ENCODE peak calls at places on chromosomes 11 and 22, in six cellular contexts. S, B, K, H, J and Y are unnamed samples.

GRCh38 chr11:8091671-8092070 is 10.7 kb downstream of the TUB start:
- DNase-seq in K (no peak), B (no peak), J (no peak), H (no peak), S (no peak), Y (peak; percentile 37)

GRCh38 chr11:35617687-35618496 is at the start of gene FJX1:
- DNase-seq in H (peak; percentile 95), S (peak; percentile 69), B (peak; percentile 55), K (peak; percentile 66), J (peak; percentile 32), Y (peak; percentile 57)

GRCh38 chr11:71454470-71455113 is 1.6 kb downstream of the NADSYN1 start:
- DNase-seq in H (no peak), K (no peak), J (no peak), S (no peak), B (no peak), Y (peak; percentile 34)

GRCh38 chr11:78022397-78023396 is at the start of gene KCTD14:
- DNase-seq in J (peak; percentile 11), S (peak; percentile 38), K (peak; percentile 19), H (no peak), B (peak; percentile 73), Y (peak; percentile 77)

GRCh38 chr11:117218133-117218915 is 13.5 kb downstream of the PCSK7 start:
- DNase-seq in H (peak; percentile 57), S (peak; percentile 76), J (no peak), K (peak; percentile 68), B (peak; percentile 24), Y (no peak)

GRCh38 chr11:86660011-86660595 is 12.3 kb downstream of the ME3 start:
- DNase-seq in S (no peak), H (peak; percentile 77), J (no peak), K (no peak), B (no peak), Y (no peak)

GRCh38 chr22:35275580-35275979 is 18.3 kb downstream of the HMGXB4 start:
- DNase-seq in K (no peak), H (peak; percentile 66), J (no peak), S (no peak), B (no peak), Y (no peak)

GRCh38 chr11:9838961-9839360 is 175.1 kb downstream of the SWAP70 start:
- DNase-seq in H (no peak), K (no peak), S (no peak), B (no peak), J (no peak), Y (no peak)

GRCh38 chr11:121449626-121450025 is 2.5 kb upstream of the SORL1 start:
- DNase-seq in S (no peak), J (no peak), K (no peak), H (no peak), B (no peak), Y (no peak)
- H3K4me1 ChIP-seq in S (no peaks in the 10 kb centered on the region), J (peaks cover 17% of the 10 kb centered on the region), K (peaks cover 3% of the 10 kb centered on the region), H (no peaks in the 10 kb centered on the region), B (peaks cover 6% of the 10 kb centered on the region), Y (peaks cover 50% of the 10 kb centered on the region)

DNA sequence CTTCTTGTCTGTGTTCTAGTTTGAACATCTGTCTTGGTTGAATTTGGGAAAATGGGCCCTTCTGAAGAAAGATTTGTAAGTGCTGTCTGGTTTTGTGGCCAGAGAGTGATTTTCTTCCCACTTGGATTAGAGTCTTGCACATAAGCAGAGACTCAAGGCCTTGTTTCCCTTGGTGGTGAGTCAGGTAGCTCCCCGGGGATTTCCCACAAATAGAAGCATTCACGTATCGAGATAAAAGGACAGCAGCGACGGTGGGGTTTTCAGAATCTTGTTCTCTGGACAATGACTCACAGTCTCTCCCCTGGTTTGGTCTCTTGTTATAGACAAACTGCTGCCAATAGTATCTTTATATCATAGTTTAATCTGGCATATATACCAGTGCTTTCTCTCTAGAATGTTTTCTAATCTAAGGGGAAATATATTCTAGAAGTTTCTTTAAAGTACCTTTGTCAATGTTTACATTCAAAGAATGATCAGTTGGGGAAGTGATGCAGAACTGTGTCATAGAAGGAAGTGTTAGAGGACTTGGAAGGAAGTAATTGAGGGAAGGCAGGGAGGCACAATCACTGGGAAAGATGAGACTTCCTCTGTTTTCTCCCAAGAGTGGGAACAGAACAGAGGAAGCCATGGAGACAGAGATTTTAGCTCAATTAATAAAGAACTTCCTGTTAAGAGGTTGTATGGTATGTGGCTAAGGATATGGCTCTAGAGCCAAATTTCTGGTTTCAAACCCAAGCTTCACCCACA is 18.1 kb downstream of the POLA2 start:
- DNase-seq in H (peak; percentile 99), K (no peak), J (no peak), S (peak; percentile 62), B (peak; percentile 84), Y (no peak)
- TF ChIP-seq POLR2A in H (peak; percentile 54), K (no peak), J (no peak), S (no peak), B (no peak), Y (no peak)

DNA sequence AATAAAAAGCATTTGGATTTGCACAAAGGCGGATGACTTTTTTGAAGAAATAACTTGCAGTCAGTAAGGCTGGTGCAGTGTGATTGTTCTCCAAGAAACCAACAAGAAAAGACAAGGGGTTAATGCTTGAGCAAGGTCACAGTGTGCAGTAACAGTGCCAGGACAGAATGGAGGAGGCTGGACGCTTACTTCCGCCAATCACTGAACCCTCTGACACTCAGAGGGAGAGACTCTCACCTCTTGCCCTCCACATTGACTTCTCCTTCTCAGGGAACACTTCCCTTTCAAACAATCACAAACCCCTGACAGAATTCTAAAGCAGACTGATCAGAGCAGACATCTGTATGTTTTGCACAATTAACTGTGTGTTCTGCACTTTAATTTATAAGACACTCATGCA is 228.5 kb downstream of the BLID start:
- DNase-seq in B (peak; percentile 51), K (no peak), S (no peak), H (no peak), J (no peak), Y (no peak)
- H3K4me1 ChIP-seq in B (peaks cover 18% of the 10 kb centered on the region), K (peaks cover 14% of the 10 kb centered on the region), S (no peaks in the 10 kb centered on the region), H (peaks cover 11% of the 10 kb centered on the region), J (peaks cover 55% of the 10 kb centered on the region), Y (no peaks in the 10 kb centered on the region)

DNA sequence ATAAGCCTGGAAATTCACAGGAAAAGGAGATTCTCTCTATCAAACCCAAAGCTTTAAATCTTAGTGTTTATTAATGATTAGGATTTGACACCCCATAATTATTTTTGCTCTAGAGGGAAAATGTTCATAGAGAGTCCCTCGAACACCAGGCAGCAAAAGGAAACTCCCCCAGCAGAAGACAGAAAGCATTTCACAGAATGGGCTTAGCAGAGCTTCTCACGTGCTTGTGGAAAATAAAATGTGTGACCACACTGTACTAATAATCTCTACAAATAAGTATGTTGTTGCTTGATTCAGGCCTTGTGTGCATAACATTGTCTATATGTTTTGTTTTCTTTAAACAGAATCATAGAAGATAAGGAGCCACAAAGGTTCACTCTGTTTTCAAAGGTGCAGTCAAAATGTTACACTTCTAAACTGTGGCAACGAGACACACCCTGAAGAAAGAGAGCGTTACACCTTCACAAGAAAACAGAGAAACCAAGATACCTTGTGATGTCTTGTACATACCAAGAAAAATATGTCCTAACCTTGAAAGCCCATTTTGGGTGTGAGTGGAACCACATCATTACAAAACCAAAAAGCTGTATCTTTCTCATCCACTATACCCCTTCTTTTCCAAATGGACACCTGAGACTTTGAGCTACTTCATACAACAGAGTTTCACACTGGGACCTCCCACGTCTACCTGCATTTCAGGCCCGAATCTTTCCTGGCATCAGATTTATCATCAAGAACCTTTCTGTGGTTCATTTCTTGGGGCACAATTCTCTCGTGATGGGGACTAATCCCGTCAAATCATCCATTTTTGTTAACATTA is 282.5 kb downstream of the ETS1 start:
- DNase-seq in B (no peak), H (no peak), J (no peak), S (no peak), K (no peak), Y (no peak)
- TF ChIP-seq POLR2A in B (no peak), H (no peak), J (no peak), S (no peak), K (no peak), Y (no peak)

GRCh38 chr11:124667601-124668000 is 5.9 kb downstream of the SIAE start:
- DNase-seq in J (no peak), H (no peak), B (no peak), S (no peak), K (no peak), Y (no peak)
- H3K4me1 ChIP-seq in J (peaks cover 3% of the 10 kb centered on the region), H (no peaks in the 10 kb centered on the region), B (peaks cover 3% of the 10 kb centered on the region), S (no peaks in the 10 kb centered on the region), K (no peaks in the 10 kb centered on the region), Y (no peaks in the 10 kb centered on the region)

DNA sequence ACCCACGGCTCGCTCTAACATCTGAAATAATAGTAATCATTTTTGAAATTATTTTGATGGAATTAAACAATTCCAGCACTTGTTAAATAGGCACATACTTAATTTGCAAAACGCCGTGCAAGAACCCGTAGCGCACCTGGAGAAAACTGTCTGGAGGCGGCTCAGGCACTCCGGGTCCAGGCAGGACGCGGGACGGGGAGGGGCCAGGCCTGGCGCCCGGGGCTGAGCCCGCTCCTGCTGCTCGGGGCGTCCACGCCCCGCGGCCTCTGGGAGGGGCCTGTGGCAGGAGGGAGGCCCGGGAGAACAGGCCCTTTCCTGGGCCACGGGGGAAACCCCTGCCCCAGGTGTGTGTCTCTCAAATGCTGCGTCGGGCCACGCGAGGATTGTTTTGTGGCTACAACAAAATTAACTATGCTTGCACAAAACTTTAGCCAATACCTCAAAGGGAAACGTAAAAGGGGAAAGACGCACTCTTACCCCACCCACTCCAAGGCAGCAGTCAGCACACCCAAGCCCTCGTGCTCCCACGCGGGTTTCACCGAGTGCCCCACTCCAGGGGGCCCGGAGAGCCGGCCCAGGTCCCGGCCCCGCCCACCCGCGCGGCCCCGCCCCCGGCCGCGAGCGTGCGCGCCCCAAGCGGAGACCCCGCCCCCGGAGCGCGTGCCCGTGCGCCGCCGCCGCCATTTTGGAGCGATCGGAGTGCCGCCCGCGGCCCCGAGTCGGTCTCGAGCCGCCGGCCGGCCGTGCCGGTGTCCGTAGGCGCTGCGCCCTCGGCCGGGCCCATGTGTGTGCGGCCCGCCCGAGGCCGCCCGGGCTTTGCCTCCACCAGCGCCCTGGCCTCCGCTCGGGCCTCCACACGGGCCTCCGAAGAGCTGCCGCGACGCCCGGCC is at the start of gene PPP6R2:
- DNase-seq in J (peak; percentile 76), B (peak; percentile 72), S (peak; percentile 88), K (peak; percentile 77), H (peak; percentile 35), Y (peak; percentile 86)
- TF ChIP-seq POLR2A in J (no peak), B (peak; percentile 31), S (no peak), K (peak; percentile 57), H (peak; percentile 61), Y (peak; percentile 37)

DNA sequence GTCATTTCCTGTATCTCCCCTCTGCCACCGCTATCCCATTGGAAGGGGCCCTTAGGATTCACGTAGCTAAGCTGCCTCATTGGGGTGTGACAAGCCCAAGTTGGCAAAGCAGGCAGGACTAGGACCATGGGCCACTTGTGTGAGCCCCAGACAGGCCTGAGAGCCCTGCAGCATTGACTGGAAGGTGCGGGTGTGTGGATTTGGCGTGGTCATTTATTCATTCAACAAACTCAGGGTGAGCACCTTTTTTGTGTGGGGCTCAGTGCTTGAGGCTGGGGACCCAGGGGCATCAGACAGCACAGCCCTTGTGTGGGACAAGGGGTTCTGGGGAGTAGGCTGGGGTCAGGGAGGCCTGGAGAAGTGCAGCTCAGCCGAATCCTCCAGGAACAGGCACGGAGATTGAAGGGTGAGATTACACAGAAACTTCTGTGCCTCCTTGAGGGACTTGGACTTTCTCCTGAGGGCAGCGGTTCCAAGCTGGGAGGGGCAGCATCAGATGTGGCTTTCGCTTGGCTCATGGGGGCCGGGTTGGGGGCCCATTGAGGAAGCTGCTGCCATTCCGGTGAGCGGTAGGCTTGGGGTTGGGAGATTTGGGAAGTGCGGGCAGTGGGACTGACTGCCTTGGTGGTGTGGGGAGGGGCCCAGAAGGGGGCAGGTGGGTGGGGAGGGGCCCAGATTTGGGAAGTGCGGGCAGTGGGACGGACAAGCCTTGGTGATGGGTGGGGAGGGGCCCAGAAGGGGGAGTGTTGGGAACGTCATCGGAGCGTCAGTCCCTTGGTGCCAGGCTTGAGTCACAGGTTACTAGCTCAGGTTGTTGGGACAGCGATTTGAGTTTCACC is 11.9 kb downstream of the MGAT3 start:
- DNase-seq in K (no peak), H (no peak), S (no peak), J (no peak), B (no peak), Y (no peak)
- H3K4me1 ChIP-seq in K (peaks cover 19% of the 10 kb centered on the region), H (peaks cover 24% of the 10 kb centered on the region), S (no peaks in the 10 kb centered on the region), J (peaks cover 100% of the 10 kb centered on the region), B (peaks cover 21% of the 10 kb centered on the region), Y (no peaks in the 10 kb centered on the region)